ENCODE peak calls at places on chromosome 1, in five cellular contexts. I is HFF-Myc, J is anterior cingulate cortex, Q is AG10803, K is HTR-8/SVneo. M is an unnamed sample.

GRCh38 chr1:109595540-109595939 is 23.9 kb downstream of the GNAT2 start:
- DNase-seq in K (no peak), Q (peak; percentile 70), J (no peak), I (no peak), M (no peak)

GRCh38 chr1:212557739-212558664 is 50.6 kb upstream of the ATF3 start:
- DNase-seq in J (no peak), Q (peak; percentile 27), I (no peak), K (no peak), M (peak; percentile 55)

GRCh38 chr1:154971341-154971998 is 923 bp upstream of the SHC1 start:
- DNase-seq in K (no peak), Q (no peak), J (no peak), I (no peak), M (no peak)

GRCh38 chr1:66000033-66000637 is 207.4 kb downstream of the PDE4B start:
- DNase-seq in I (no peak), Q (peak; percentile 4), J (no peak), K (no peak), M (no peak)

GRCh38 chr1:59143824-59144223 is 153.1 kb upstream of the FGGY start:
- DNase-seq in Q (peak; percentile 77), J (no peak), I (no peak), K (no peak), M (no peak)

GRCh38 chr1:167640051-167640450 is 10.0 kb downstream of the RCSD1 start:
- DNase-seq in Q (no peak), K (no peak), J (no peak), I (no peak), M (no peak)

GRCh38 chr1:154726443-154726842 is 118.5 kb upstream of the ADAR start:
- DNase-seq in I (no peak), Q (no peak), K (no peak), J (no peak), M (no peak)

GRCh38 chr1:31796707-31797106 is 19.1 kb downstream of the SPOCD1 start:
- DNase-seq in J (no peak), K (no peak), Q (no peak), I (no peak), M (no peak)

GRCh38 chr1:169914534-169914933 is 20.8 kb upstream of the SCYL3 start:
- DNase-seq in K (no peak), J (no peak), Q (peak; percentile 11), I (no peak), M (no peak)

GRCh38 chr1:198411240-198411639 is 129.2 kb downstream of the ATP6V1G3 start:
- DNase-seq in K (no peak), Q (no peak), I (no peak), J (no peak), M (no peak)

GRCh38 chr1:36400825-36401601 is 3.3 kb upstream of the LSM10 start:
- DNase-seq in I (no peak), J (no peak), Q (peak; percentile 84), K (no peak), M (no peak)

GRCh38 chr1:52534928-52535764 is 17.7 kb downstream of the TUT4 start:
- DNase-seq in K (no peak), I (no peak), J (no peak), Q (peak; percentile 27), M (no peak)

GRCh38 chr1:53370369-53370961 is 42.6 kb upstream of the LRP8 start:
- DNase-seq in I (no peak), K (no peak), Q (no peak), J (no peak), M (no peak)

GRCh38 chr1:25616932-25617625 is 488 bp downstream of the MAN1C1 start:
- DNase-seq in J (no peak), Q (no peak), I (no peak), K (no peak), M (peak; percentile 42)

GRCh38 chr1:150567341-150567716 is 12.1 kb downstream of the MCL1 start:
- DNase-seq in Q (peak; percentile 54), I (no peak), K (no peak), J (no peak), M (no peak)

GRCh38 chr1:14165289-14165867 is 433.1 kb upstream of the KAZN start:
- DNase-seq in J (no peak), K (no peak), Q (no peak), I (no peak), M (no peak)

GRCh38 chr1:24316659-24317058 is 2.5 kb upstream of the GRHL3 start:
- DNase-seq in K (no peak), J (no peak), Q (no peak), I (no peak), M (no peak)

GRCh38 chr1:23371987-23372386 is 2.4 kb upstream of the ZNF436 start:
- DNase-seq in J (no peak), K (no peak), Q (no peak), I (no peak), M (no peak)

GRCh38 chr1:110722835-110723234 is 48.1 kb upstream of the KCNA3 start:
- DNase-seq in Q (no peak), I (no peak), J (no peak), K (no peak), M (no peak)

GRCh38 chr1:63135174-63135512 is 187.2 kb upstream of the FOXD3 start:
- DNase-seq in J (no peak), Q (no peak), I (no peak), K (no peak), M (no peak)

M was measured in frontal cortex.